ENCODE peak calls at places on chromosomes 7 and 10, in four cellular contexts. R, D, J and F are unnamed samples.

GRCh38 chr7:32102432-32102851 is 32.2 kb upstream of the PDE1C start:
- DNase-seq in R (no peak), D (no peak), J (no peak), F (no peak)

GRCh38 chr10:78362406-78363022 is 328.9 kb downstream of the RPS24 start:
- DNase-seq in R (no peak), D (no peak), J (no peak), F (peak; percentile 42)

GRCh38 chr7:24290004-24290641 is 6.1 kb downstream of the NPY start:
- DNase-seq in J (peak; percentile 18), R (peak; percentile 72), D (peak; percentile 70), F (peak; percentile 20)

GRCh38 chr7:43895847-43896415 is 10.5 kb downstream of the URGCP start:
- DNase-seq in D (no peak), R (no peak), J (no peak), F (no peak)

GRCh38 chr7:50332241-50333176 is 28.0 kb downstream of the IKZF1 start:
- DNase-seq in D (no peak), J (no peak), R (no peak), F (no peak)

GRCh38 chr7:17044868-17045267 is 163.1 kb upstream of the AGR3 start:
- DNase-seq in R (no peak), J (no peak), D (no peak), F (no peak)

GRCh38 chr7:35993663-35994622 is 159.1 kb upstream of the EEPD1 start:
- DNase-seq in R (no peak), D (no peak), J (peak; percentile 33), F (no peak)

GRCh38 chr7:116161733-116162132 is 48.6 kb upstream of the TES start:
- DNase-seq in D (no peak), J (no peak), R (no peak), F (no peak)

GRCh38 chr10:119817991-119818888 is 54.4 kb downstream of the MCMBP start:
- DNase-seq in J (peak; percentile 53), D (no peak), R (no peak), F (peak; percentile 29)

GRCh38 chr7:37354661-37355131 is 94.0 kb downstream of the ELMO1 start:
- DNase-seq in R (peak; percentile 81), J (no peak), D (no peak), F (peak; percentile 98)

GRCh38 chr7:30020535-30020934 is 6.0 kb downstream of the FKBP14 start:
- DNase-seq in D (no peak), J (no peak), R (no peak), F (no peak)

GRCh38 chr7:1928555-1929348 is 258.7 kb downstream of the ELFN1 start:
- DNase-seq in J (no peak), R (no peak), D (no peak), F (no peak)

GRCh38 chr10:76396126-76396525 is 964.7 kb downstream of the LRMDA start:
- DNase-seq in J (no peak), D (no peak), R (no peak), F (no peak)

GRCh38 chr7:44565097-44565794 is 8.5 kb downstream of the DDX56 start:
- DNase-seq in J (peak; percentile 49), R (peak; percentile 78), D (no peak), F (peak; percentile 62)

GRCh38 chr10:19325581-19325980 is 277.0 kb downstream of the MALRD1 start:
- DNase-seq in J (peak; percentile 15), R (no peak), D (no peak), F (no peak)

GRCh38 chr7:128831994-128832879 is 2.0 kb downstream of the FLNC start:
- DNase-seq in R (peak; percentile 97), D (no peak), J (peak; percentile 30), F (peak; percentile 29)

GRCh38 chr10:124225468-124226270 is 132.3 kb upstream of the CHST15 start:
- DNase-seq in J (no peak), D (no peak), R (no peak), F (no peak)

GRCh38 chr7:6628045-6628444 is 9.1 kb upstream of the ZNF316 start:
- DNase-seq in J (no peak), D (no peak), R (no peak), F (no peak)

GRCh38 chr7:122577449-122578003 is 121.4 kb downstream of the RNF133 start:
- DNase-seq in D (no peak), J (no peak), R (no peak), F (no peak)

GRCh38 chr7:67518580-67518979 is 521.9 kb downstream of the TYW1 start:
- DNase-seq in R (no peak), J (no peak), D (no peak), F (no peak)

GRCh38 chr10:119090026-119090808 is 9.6 kb upstream of the EIF3A start:
- DNase-seq in J (no peak), R (no peak), D (no peak), F (no peak)

GRCh38 chr10:44958196-44958896 is 1.3 kb upstream of the RASSF4 start:
- DNase-seq in R (no peak), J (peak; percentile 70), D (no peak), F (peak; percentile 47)

GRCh38 chr10:61943699-61944444 is 42.4 kb downstream of the ARID5B start:
- DNase-seq in D (no peak), J (peak; percentile 53), R (no peak), F (peak; percentile 80)

GRCh38 chr10:48306870-48307531 is 524 bp downstream of the MAPK8 start:
- DNase-seq in J (peak; percentile 35), R (peak; percentile 78), D (no peak), F (peak; percentile 69)

GRCh38 chr10:18010050-18010449 is 58.3 kb downstream of the SLC39A12 start:
- DNase-seq in J (peak; percentile 65), R (no peak), D (no peak), F (no peak)

GRCh38 chr10:34721201-34721840 is 93.8 kb downstream of the PARD3 start:
- DNase-seq in D (no peak), J (peak; percentile 68), R (no peak), F (no peak)

GRCh38 chr7:19442016-19442785 is 266.6 kb downstream of the POLR1F start:
- DNase-seq in R (peak; percentile 15), J (peak; percentile 75), D (no peak), F (peak; percentile 30)

GRCh38 chr10:106540606-106541005 is 623.9 kb downstream of the SORCS1 start:
- DNase-seq in D (no peak), J (peak; percentile 13), R (no peak), F (no peak)

GRCh38 chr7:49771427-49772176 is 1.8 kb upstream of the VWC2 start:
- DNase-seq in R (no peak), D (no peak), J (no peak), F (no peak)

GRCh38 chr7:101608772-101609713 is 20.1 kb downstream of the MYL10 start:
- DNase-seq in D (no peak), R (no peak), J (no peak), F (no peak)

GRCh38 chr7:90387470-90388240 is 15.6 kb upstream of the CLDN12 start:
- DNase-seq in R (no peak), J (peak; percentile 22), D (no peak), F (no peak)

GRCh38 chr10:1160561-1160961 is 104.4 kb downstream of the WDR37 start:
- DNase-seq in R (no peak), J (no peak), D (no peak), F (no peak)

GRCh38 chr7:159012353-159013069 is 132.2 kb downstream of the VIPR2 start:
- DNase-seq in D (no peak), R (no peak), J (no peak), F (no peak)

GRCh38 chr10:49661291-49661856 is 18.1 kb upstream of the C10orf53 start:
- DNase-seq in D (no peak), R (no peak), J (no peak), F (no peak)

GRCh38 chr10:101784558-101784957 is 1.3 kb upstream of the NPM3 start:
- DNase-seq in J (no peak), D (no peak), R (no peak), F (no peak)

GRCh38 chr10:101785801-101786200 is 2.6 kb upstream of the NPM3 start:
- DNase-seq in D (no peak), R (no peak), J (no peak), F (no peak)

GRCh38 chr10:101782811-101783735 is at the start of gene NPM3:
- DNase-seq in D (no peak), R (peak; percentile 89), J (peak; percentile 70), F (peak; percentile 81)

GRCh38 chr10:101781984-101782810 is 1.0 kb downstream of the NPM3 start:
- DNase-seq in D (no peak), J (no peak), R (no peak), F (no peak)

DNA sequence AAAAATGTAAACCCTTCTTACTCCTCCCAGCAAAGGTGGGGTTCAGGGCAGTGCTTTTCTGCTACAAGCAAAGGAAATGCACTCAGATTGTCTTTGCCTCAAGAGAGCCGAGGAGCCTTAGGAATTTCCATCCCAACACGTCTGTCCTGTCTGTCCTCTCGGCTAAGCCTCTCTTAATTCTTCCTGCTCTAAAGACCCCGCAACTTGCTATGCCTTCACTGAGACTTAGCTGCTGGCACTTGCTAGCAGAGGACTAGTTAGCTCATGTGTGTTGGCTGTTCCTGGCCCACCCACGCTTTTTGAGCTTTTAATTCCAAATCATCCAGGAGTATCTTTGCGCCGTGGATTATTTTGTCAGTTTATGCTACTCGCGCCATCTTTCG is 481 bp upstream of the NPM3 start:
- DNase-seq in R (no peak), J (peak; percentile 15), D (no peak), F (no peak)
- TF ChIP-seq POLR2A in R (peak; percentile 3), J (no peak), D (no peak), F (no peak)

GRCh38 chr7:7766671-7767070 is 48.3 kb upstream of the RPA3 start:
- DNase-seq in J (peak; percentile 21), D (no peak), R (no peak), F (no peak)

GRCh38 chr7:7764515-7765138 is 46.2 kb upstream of the RPA3 start:
- DNase-seq in R (no peak), D (no peak), J (no peak), F (no peak)

GRCh38 chr7:7765422-7765821 is 47.0 kb upstream of the RPA3 start:
- DNase-seq in J (no peak), D (no peak), R (no peak), F (no peak)

GRCh38 chr7:7761340-7761973 is 43.0 kb upstream of the RPA3 start:
- DNase-seq in J (peak; percentile 66), D (no peak), R (peak; percentile 31), F (peak; percentile 58)

DNA sequence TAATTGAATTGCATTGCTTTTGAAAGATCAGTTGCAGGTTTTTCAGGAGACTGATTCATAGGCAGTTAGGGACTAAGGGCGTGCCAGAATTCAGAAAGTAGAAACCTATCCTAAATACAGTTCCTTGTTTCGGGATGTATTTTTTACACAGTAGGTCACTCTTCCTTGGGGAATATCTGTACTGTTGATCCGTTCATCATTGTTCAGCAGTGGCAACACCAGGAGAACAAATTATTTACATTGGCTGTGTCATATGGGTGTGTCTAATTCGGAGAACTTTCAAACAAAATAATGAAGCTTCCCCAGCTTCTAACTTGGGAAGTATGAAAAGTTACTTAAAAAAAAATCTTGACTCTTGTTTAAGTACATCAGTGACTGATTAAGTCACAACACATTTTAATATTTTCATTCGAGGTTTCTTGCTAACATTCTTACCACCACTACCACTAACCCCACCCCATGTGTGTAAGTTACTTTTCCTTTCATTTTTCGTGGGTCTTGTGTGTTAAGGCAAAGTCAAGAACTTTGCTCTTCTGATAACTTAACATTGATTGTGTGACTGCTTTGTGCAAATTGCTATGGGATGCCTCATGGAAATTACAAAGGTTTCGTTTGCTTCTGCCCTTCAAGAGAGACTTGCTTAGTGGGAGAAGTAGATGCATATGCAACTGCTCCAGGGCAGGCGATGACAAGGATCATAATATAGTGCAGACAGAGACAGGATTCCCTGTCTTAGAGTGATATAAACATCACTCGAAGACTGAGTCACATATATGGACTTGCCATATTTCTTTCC is 43.8 kb upstream of the RPA3 start:
- DNase-seq in R (peak; percentile 18), D (no peak), J (peak; percentile 59), F (peak; percentile 69)
- H3K4me3 ChIP-seq in R (no peak overlapping the region), D (peak overlapping the region; percentile 56), J (peak overlapping the region; percentile 75), F (peak overlapping the region; percentile 58)

GRCh38 chr10:93947055-93947454 is 46.7 kb upstream of the PLCE1 start:
- DNase-seq in R (no peak), J (peak; percentile 86), D (no peak), F (no peak)
- TF ChIP-seq FOS in R (no peak), J (no peak), D (no peak), F (no peak)

GRCh38 chr7:107890962-107891618 is at the start of gene DLD:
- DNase-seq in R (peak; percentile 99), D (peak; percentile 74), J (peak; percentile 91), F (peak; percentile 93)
- TF ChIP-seq POLR2A in R (peak; percentile 99), D (peak; percentile 82), J (peak; percentile 81), F (peak; percentile 77)